ENCODE peak calls at places on chromosomes 11 and 22, in seven cellular contexts. L is GM12878, A is K562, U is HepG2, D is Panc1, M is HCT116, T is H1. Q is an unnamed sample.

GRCh38 chr11:129224538-129224937 is 32.4 kb upstream of the ARHGAP32 start:
- DNase-seq in T (no peak), D (no peak), U (no peak), A (no peak), M (no peak), L (no peak), Q (no peak)

GRCh38 chr11:133040289-133040893 is 491.9 kb downstream of the OPCML start:
- DNase-seq in A (no peak), M (no peak), T (peak), L (no peak), D (no peak), U (no peak), Q (no peak)

GRCh38 chr22:40436460-40437431 is 66.4 kb downstream of the SGSM3 start:
- DNase-seq in M (peak), D (peak), L (peak), T (no peak), A (peak), U (peak), Q (peak)

GRCh38 chr22:39820266-39820665 is 73.3 kb downstream of the ENTHD1 start:
- DNase-seq in A (no peak), L (no peak), U (no peak), D (peak), M (peak), T (no peak), Q (no peak)

GRCh38 chr11:46003647-46004046 is 81.2 kb downstream of the LARGE2 start:
- DNase-seq in A (no peak), L (no peak), U (no peak), D (no peak), T (no peak), M (no peak), Q (no peak)

GRCh38 chr11:1765871-1766718 is 2.4 kb upstream of the CTSD start:
- DNase-seq in L (no peak), A (no peak), D (no peak), M (no peak), U (no peak), T (no peak), Q (no peak)

GRCh38 chr11:84249344-84250135 is 963.4 kb upstream of the CCDC90B start:
- DNase-seq in L (peak), A (no peak), T (no peak), M (no peak), D (no peak), U (no peak), Q (no peak)

GRCh38 chr22:23161574-23161973 is 16.3 kb downstream of the RAB36 start:
- DNase-seq in L (no peak), U (no peak), T (no peak), D (no peak), A (no peak), M (no peak), Q (no peak)

GRCh38 chr11:114192841-114193389 is 103.3 kb upstream of the NNMT start:
- DNase-seq in A (no peak), D (no peak), M (no peak), T (no peak), U (no peak), L (no peak), Q (no peak)

GRCh38 chr11:34806875-34807274 is 109.3 kb downstream of the APIP start:
- DNase-seq in T (no peak), U (no peak), L (no peak), D (no peak), M (no peak), A (no peak), Q (no peak)

GRCh38 chr11:96393753-96394348 is 4.0 kb downstream of the JRKL start:
- DNase-seq in U (peak), M (peak), D (peak), L (peak), A (peak), T (no peak), Q (peak)
- TF ChIP-seq SIN3A in U (no peak), M (no peak), D (no peak), L (no peak), A (no peak), T (no peak), Q (no peak)

GRCh38 chr11:131893988-131894387 is 523.6 kb downstream of the NTM start:
- DNase-seq in T (no peak), M (no peak), D (no peak), A (no peak), U (no peak), L (no peak), Q (no peak)
- TF ChIP-seq SIN3A in T (no peak), M (no peak), D (no peak), A (no peak), U (no peak), L (no peak), Q (no peak)

DNA sequence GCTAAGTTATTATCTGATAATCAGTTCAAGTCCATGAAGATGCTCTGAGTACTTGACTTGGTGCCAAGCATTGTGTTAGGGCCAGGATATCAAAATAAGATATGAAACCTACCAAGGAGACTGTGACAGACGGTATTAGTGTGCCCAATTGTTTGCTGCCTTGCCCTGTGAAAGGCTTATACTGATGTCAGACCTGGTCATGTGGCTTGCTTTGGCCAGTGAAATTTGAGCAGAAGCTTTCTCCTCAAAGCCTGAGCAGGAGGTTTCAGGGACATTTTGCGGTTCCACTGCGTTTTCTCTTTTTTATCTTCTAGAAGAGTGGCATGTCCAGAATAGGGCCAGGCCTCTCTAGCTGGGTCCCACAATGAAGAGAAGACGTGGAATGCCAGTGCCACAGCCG is 15.8 kb upstream of the PKNOX2 start:
- DNase-seq in D (no peak), L (no peak), U (no peak), T (no peak), A (no peak), M (no peak), Q (no peak)
- TF ChIP-seq SIN3A in D (no peak), L (no peak), U (no peak), T (no peak), A (no peak), M (no peak), Q (no peak)

GRCh38 chr22:37843746-37844089 is 416 bp downstream of the ANKRD54 start:
- DNase-seq in L (no peak), T (no peak), D (no peak), U (no peak), M (no peak), A (peak), Q (peak)
- TF ChIP-seq SIN3A in L (no peak), T (no peak), D (no peak), U (no peak), M (no peak), A (no peak), Q (no peak)

GRCh38 chr11:120526241-120526640 is 14.7 kb downstream of the GRIK4 start:
- DNase-seq in D (no peak), U (no peak), L (no peak), A (no peak), T (no peak), M (no peak), Q (no peak)
- TF ChIP-seq SIN3A in D (no peak), U (no peak), L (no peak), A (no peak), T (no peak), M (no peak), Q (no peak)